ENCODE peak calls at places on chromosome 3, in four cellular contexts. G is H1, E is HepG2, L is GM12878. P is an unnamed sample.
A peak's percentile ranks its signal among the peaks of the same experiment; 100 is the strongest.

GRCh38 chr3:15903776-15904720 is 106.3 kb upstream of the ANKRD28 start:
- DNase-seq in E (no peak), G (no peak), L (no peak), P (no peak)

GRCh38 chr3:78337801-78338211 is 1297.9 kb downstream of the ROBO2 start:
- DNase-seq in L (no peak), E (no peak), G (no peak), P (no peak)

GRCh38 chr3:99940350-99940749 is 122.7 kb downstream of the CMSS1 start:
- DNase-seq in G (no peak), E (no peak), L (no peak), P (no peak)

GRCh38 chr3:188367741-188368140 is 213.8 kb downstream of the LPP start:
- DNase-seq in L (no peak), E (no peak), G (no peak), P (no peak)

GRCh38 chr3:179929091-179929529 is 107.6 kb downstream of the PEX5L start:
- DNase-seq in L (no peak), E (peak; percentile 35), G (peak; percentile 71), P (peak; percentile 76)

GRCh38 chr3:37968232-37968631 is 22.4 kb upstream of the VILL start:
- DNase-seq in G (no peak), E (no peak), L (no peak), P (no peak)

GRCh38 chr3:10173095-10173925 is 8.6 kb downstream of the IRAK2 start:
- DNase-seq in G (no peak), E (no peak), L (no peak), P (no peak)

GRCh38 chr3:46926447-46926846 is 48.9 kb downstream of the PTH1R start:
- DNase-seq in E (no peak), L (no peak), G (no peak), P (no peak)

GRCh38 chr3:58111513-58112184 is 99.1 kb downstream of the DNASE1L3 start:
- DNase-seq in E (peak; percentile 84), G (no peak), L (peak; percentile 50), P (no peak)

GRCh38 chr3:72756900-72757299 is 91.3 kb downstream of the SHQ1 start:
- DNase-seq in L (peak; percentile 77), G (no peak), E (no peak), P (no peak)

GRCh38 chr3:102207173-102207572 is 227.6 kb upstream of the ZPLD1 start:
- DNase-seq in E (no peak), G (no peak), L (no peak), P (no peak)

GRCh38 chr3:139937674-139938279 is 2.8 kb downstream of the CLSTN2 start:
- DNase-seq in G (no peak), L (no peak), E (no peak), P (no peak)

GRCh38 chr3:88957751-88958452 is 149.5 kb upstream of the EPHA3 start:
- DNase-seq in G (no peak), E (no peak), L (no peak), P (no peak)

GRCh38 chr3:64848822-64849221 is 161.0 kb upstream of the ADAMTS9 start:
- DNase-seq in G (no peak), E (no peak), L (no peak), P (no peak)

GRCh38 chr3:196617256-196617655 is 22.2 kb upstream of the NRROS start:
- DNase-seq in G (no peak), E (no peak), L (no peak), P (no peak)

GRCh38 chr3:174776636-174777035 is 82.5 kb upstream of the NAALADL2 start:
- DNase-seq in E (no peak), L (no peak), G (no peak), P (no peak)

GRCh38 chr3:129690963-129691362 is 84.5 kb upstream of the PLXND1 start:
- DNase-seq in E (no peak), G (no peak), L (no peak), P (no peak)

GRCh38 chr3:192819001-192819569 is 91.7 kb upstream of the FGF12 start:
- DNase-seq in L (peak; percentile 59), E (no peak), G (no peak), P (no peak)

GRCh38 chr3:179652467-179653105 is at the start of gene USP13:
- DNase-seq in L (no peak), G (peak; percentile 86), E (peak; percentile 51), P (peak; percentile 59)

GRCh38 chr3:9777695-9778023 is 7.9 kb upstream of the CAMK1 start:
- DNase-seq in E (no peak), L (no peak), G (no peak), P (no peak)

GRCh38 chr3:119338749-119339148 is 44.6 kb downstream of the ARHGAP31 start:
- DNase-seq in G (no peak), E (no peak), L (no peak), P (no peak)

GRCh38 chr3:9942164-9942563 is 8.5 kb downstream of the CRELD1 start:
- DNase-seq in E (no peak), L (no peak), G (no peak), P (no peak)

GRCh38 chr3:133092676-133093075 is 54.5 kb downstream of the TMEM108 start:
- DNase-seq in G (no peak), L (no peak), E (no peak), P (no peak)

GRCh38 chr3:64185436-64185835 is 39.8 kb downstream of the PRICKLE2 start:
- DNase-seq in E (no peak), L (no peak), G (no peak), P (no peak)

GRCh38 chr3:62368705-62369475 is 4.5 kb downstream of the FEZF2 start:
- DNase-seq in G (peak; percentile 83), L (no peak), E (no peak), P (no peak)

GRCh38 chr3:32872487-32873382 is 54.9 kb downstream of the TRIM71 start:
- DNase-seq in G (no peak), L (no peak), E (no peak), P (no peak)

GRCh38 chr3:194787072-194787471 is 101.4 kb downstream of the FAM43A start:
- DNase-seq in L (no peak), G (no peak), E (no peak), P (no peak)

GRCh38 chr3:184230081-184230602 is 757 bp downstream of the VWA5B2 start:
- DNase-seq in L (no peak), E (peak; percentile 20), G (peak; percentile 58), P (no peak)

GRCh38 chr3:185750702-185751101 is 74.1 kb downstream of the IGF2BP2 start:
- DNase-seq in G (no peak), E (no peak), L (no peak), P (no peak)

GRCh38 chr3:42839616-42840015 is 30.4 kb downstream of the ACKR2 start:
- DNase-seq in L (peak; percentile 45), E (peak; percentile 73), G (no peak), P (peak; percentile 47)

GRCh38 chr3:101229681-101230080 is 90.7 kb downstream of the IMPG2 start:
- DNase-seq in L (no peak), G (no peak), E (peak; percentile 8), P (no peak)

GRCh38 chr3:183883291-183884096 is 1.2 kb downstream of the PARL start:
- DNase-seq in G (no peak), E (no peak), L (no peak), P (no peak)

GRCh38 chr3:141336672-141337522 is 31.4 kb upstream of the ZBTB38 start:
- DNase-seq in L (peak; percentile 95), E (peak; percentile 56), G (no peak), P (no peak)

GRCh38 chr3:30648670-30649357 is 42.4 kb downstream of the TGFBR2 start:
- DNase-seq in L (no peak), G (no peak), E (peak; percentile 45), P (no peak)

GRCh38 chr3:57852896-57853295 is 96.8 kb downstream of the SLMAP start:
- DNase-seq in L (no peak), G (no peak), E (peak; percentile 9), P (no peak)

GRCh38 chr3:192916455-192917257 is 1.0 kb downstream of the MB21D2 start:
- DNase-seq in G (peak; percentile 75), E (peak; percentile 24), L (no peak), P (peak; percentile 79)

GRCh38 chr3:27721717-27722564 is at the start of gene EOMES:
- DNase-seq in L (no peak), G (peak; percentile 84), E (peak; percentile 30), P (peak; percentile 67)

GRCh38 chr3:50620846-50621245 is 3.9 kb downstream of the MAPKAPK3 start:
- DNase-seq in E (no peak), L (no peak), G (no peak), P (no peak)

DNA sequence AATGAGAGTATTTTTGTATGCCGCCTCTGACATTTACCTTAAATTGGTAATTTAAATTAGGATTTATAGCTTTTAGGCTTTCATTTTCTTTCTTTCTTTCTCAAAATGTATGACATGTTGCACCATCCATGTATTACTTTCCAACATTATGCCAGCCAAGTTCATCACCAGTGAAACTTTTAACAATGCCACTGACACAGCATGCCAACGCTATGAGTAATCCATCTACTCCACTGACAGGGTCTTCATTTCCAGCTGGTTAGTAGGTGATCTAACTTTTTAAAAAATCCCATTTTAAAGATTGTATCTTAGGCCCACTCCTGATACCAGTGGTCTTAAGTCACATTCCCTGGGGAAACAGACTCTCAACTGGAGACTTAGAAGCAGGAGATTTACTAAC is 21.8 kb upstream of the CLDN16 start:
- DNase-seq in E (no peak), G (no peak), L (no peak), P (no peak)
- TF ChIP-seq SUZ12 in E (no peak), G (no peak), L (no peak), P (no peak)

GRCh38 chr3:39388741-39389248 is 5.6 kb downstream of the SLC25A38 start:
- DNase-seq in G (no peak), E (no peak), L (peak; percentile 89), P (no peak)
- H3K36me3 ChIP-seq in G (peaks cover 49% of the 10 kb centered on the region), E (peaks cover 47% of the 10 kb centered on the region), L (peaks cover 18% of the 10 kb centered on the region), P (peaks cover 77% of the 10 kb centered on the region)

GRCh38 chr3:126125781-126126251 is 41.9 kb upstream of the SLC41A3 start:
- DNase-seq in G (peak; percentile 37), E (no peak), L (no peak), P (no peak)
- H3K9ac ChIP-seq in G (no peak overlapping the region), E (no peak overlapping the region), L (no peak overlapping the region), P (no peak overlapping the region)

GRCh38 chr3:108132727-108133373 is 42.0 kb upstream of the CD47 start:
- DNase-seq in G (no peak), E (no peak), L (no peak), P (no peak)

GRCh38 chr3:108131795-108132134 is 40.9 kb upstream of the CD47 start:
- DNase-seq in E (no peak), G (no peak), L (no peak), P (no peak)

GRCh38 chr3:108133858-108134554 is 43.2 kb upstream of the CD47 start:
- DNase-seq in E (no peak), G (no peak), L (no peak), P (no peak)

GRCh38 chr3:108134555-108134880 is 43.7 kb upstream of the CD47 start:
- DNase-seq in G (no peak), L (no peak), E (no peak), P (no peak)

GRCh38 chr3:108136888-108137814 is 46.3 kb upstream of the CD47 start:
- DNase-seq in E (no peak), G (no peak), L (no peak), P (no peak)
- TF ChIP-seq SUZ12 in E (no peak), G (no peak), L (no peak), P (no peak)

GRCh38 chr3:48980295-48980694 is 9.7 kb upstream of the P4HTM start:
- DNase-seq in E (no peak), G (no peak), L (no peak), P (no peak)

GRCh38 chr3:48982016-48982415 is 8.0 kb upstream of the P4HTM start:
- DNase-seq in G (no peak), L (no peak), E (no peak), P (no peak)

GRCh38 chr3:48983096-48983495 is 6.9 kb upstream of the P4HTM start:
- DNase-seq in G (no peak), E (no peak), L (no peak), P (no peak)

GRCh38 chr3:48982686-48983085 is 7.4 kb upstream of the P4HTM start:
- DNase-seq in G (no peak), E (no peak), L (no peak), P (no peak)

GRCh38 chr3:48979451-48979850 is 10.6 kb upstream of the P4HTM start:
- DNase-seq in E (no peak), L (no peak), G (no peak), P (no peak)
- H3K36me3 ChIP-seq in E (peaks cover 81% of the 10 kb centered on the region), L (peaks cover 28% of the 10 kb centered on the region), G (peaks cover 78% of the 10 kb centered on the region), P (peaks cover 85% of the 10 kb centered on the region)